ENCODE peak calls at places on chromosomes 5 and 9, in eight cellular contexts. Y is HTR-8/SVneo, Q is fibroblast of lung, A is non-pigmented ciliary epithelial cell, R is amniotic stem cell, P is ACHN, K is NCI-H2081, T is BJ. G is an unnamed sample.

GRCh38 chr9:132898043-132898442 is 19.3 kb downstream of the SPACA9 start:
- DNase-seq in Y (no peak), Q (no peak), A (no peak), R (no peak), P (no peak), K (no peak), T (no peak), G (no peak)

GRCh38 chr5:174995827-174996226 is 271.4 kb downstream of the MSX2 start:
- DNase-seq in Y (no peak), Q (no peak), A (no peak), R (no peak), P (no peak), K (no peak), T (no peak), G (no peak)

GRCh38 chr5:173823274-173823644 is 64.9 kb upstream of the CPEB4 start:
- DNase-seq in Y (no peak), Q (no peak), A (no peak), R (no peak), P (no peak), K (no peak), T (no peak), G (no peak)

GRCh38 chr9:127495884-127496555 is 44.7 kb downstream of the LRSAM1 start:
- DNase-seq in Y (no peak), Q (no peak), A (no peak), R (no peak), P (no peak), K (no peak), T (no peak), G (no peak)

GRCh38 chr9:33239922-33240321 is at the start of gene SPINK4:
- DNase-seq in Y (no peak), Q (peak), A (no peak), R (no peak), P (no peak), K (no peak), T (no peak), G (no peak)

GRCh38 chr5:123813937-123814624 is 302.1 kb downstream of the CSNK1G3 start:
- DNase-seq in Y (peak), Q (peak), A (no peak), R (peak), P (no peak), K (peak), T (peak), G (no peak)

GRCh38 chr5:107670927-107671741 is at the start of gene EFNA5:
- DNase-seq in Y (peak), Q (peak), A (no peak), R (no peak), P (peak), K (peak), T (no peak), G (peak)

GRCh38 chr5:173581408-173582197 is 34.8 kb downstream of the BOD1 start:
- DNase-seq in Y (peak), Q (peak), A (no peak), R (no peak), P (peak), K (no peak), T (no peak), G (peak)

GRCh38 chr5:113336975-113337374 is 97.8 kb downstream of the TSSK1B start:
- DNase-seq in Y (peak), Q (peak), A (no peak), R (peak), P (peak), K (no peak), T (no peak), G (no peak)

GRCh38 chr9:14301582-14301981 is 12.4 kb downstream of the NFIB start:
- DNase-seq in Y (no peak), Q (no peak), A (no peak), R (no peak), P (no peak), K (no peak), T (no peak), G (no peak)

GRCh38 chr5:60842859-60843692 is 993 bp downstream of the ELOVL7 start:
- DNase-seq in Y (peak), Q (peak), A (no peak), R (no peak), P (peak), K (no peak), T (no peak), G (peak)

GRCh38 chr9:134099123-134099761 is 31.4 kb upstream of the BRD3 start:
- DNase-seq in Y (peak), Q (peak), A (no peak), R (no peak), P (peak), K (peak), T (no peak), G (no peak)

GRCh38 chr5:1069720-1070088 is 42.2 kb downstream of the SLC12A7 start:
- DNase-seq in Y (no peak), Q (no peak), A (no peak), R (no peak), P (no peak), K (no peak), T (no peak), G (no peak)

GRCh38 chr9:71783120-71783523 is 14.8 kb upstream of the CEMIP2 start:
- DNase-seq in Y (no peak), Q (no peak), A (no peak), R (no peak), P (no peak), K (peak), T (no peak), G (no peak)

GRCh38 chr9:19229725-19230355 is 653 bp upstream of the DENND4C start:
- DNase-seq in Y (peak), Q (no peak), A (no peak), R (no peak), P (peak), K (peak), T (no peak), G (peak)

GRCh38 chr9:13675638-13676000 is 396.1 kb upstream of the MPDZ start:
- DNase-seq in Y (no peak), Q (no peak), A (no peak), R (no peak), P (no peak), K (no peak), T (no peak), G (no peak)

GRCh38 chr9:92682269-92682668 is 12.3 kb upstream of the IPPK start:
- DNase-seq in Y (no peak), Q (no peak), A (no peak), R (no peak), P (no peak), K (no peak), T (no peak), G (no peak)

GRCh38 chr9:108475813-108476212 is 380.0 kb downstream of the ACTL7B start:
- DNase-seq in Y (no peak), Q (no peak), A (no peak), R (no peak), P (no peak), K (no peak), T (no peak), G (no peak)

GRCh38 chr5:143454936-143455516 is 51.5 kb upstream of the NR3C1 start:
- DNase-seq in Y (no peak), Q (no peak), A (no peak), R (no peak), P (no peak), K (no peak), T (no peak), G (no peak)

GRCh38 chr5:100026601-100027000 is 508.6 kb upstream of the FAM174A start:
- DNase-seq in Y (no peak), Q (peak), A (no peak), R (no peak), P (no peak), K (no peak), T (no peak), G (no peak)

GRCh38 chr5:74766348-74766886 is 500 bp downstream of the GFM2 start:
- DNase-seq in Y (peak), Q (peak), A (no peak), R (peak), P (no peak), K (peak), T (no peak), G (no peak)

GRCh38 chr9:114594136-114594535 is 6.6 kb downstream of the ATP6V1G1 start:
- DNase-seq in Y (no peak), Q (no peak), A (no peak), R (no peak), P (no peak), K (no peak), T (no peak), G (no peak)

GRCh38 chr5:947626-948471 is 55.2 kb downstream of the TRIP13 start:
- DNase-seq in Y (no peak), Q (no peak), A (no peak), R (no peak), P (peak), K (no peak), T (no peak), G (no peak)

GRCh38 chr9:76045217-76045616 is 154.7 kb downstream of the PCSK5 start:
- DNase-seq in Y (no peak), Q (no peak), A (no peak), R (no peak), P (no peak), K (no peak), T (no peak), G (no peak)

GRCh38 chr9:3224931-3225330 is 300.9 kb downstream of the RFX3 start:
- DNase-seq in Y (no peak), Q (no peak), A (no peak), R (no peak), P (no peak), K (no peak), T (no peak), G (no peak)

GRCh38 chr5:36985387-36985786 is 108.8 kb downstream of the NIPBL start:
- DNase-seq in Y (no peak), Q (peak), A (peak), R (no peak), P (no peak), K (no peak), T (no peak), G (no peak)

GRCh38 chr9:113403651-113404050 is 2.6 kb upstream of the ALAD start:
- DNase-seq in Y (no peak), Q (no peak), A (no peak), R (no peak), P (no peak), K (no peak), T (no peak), G (no peak)

GRCh38 chr9:69637801-69638200 is 34.4 kb downstream of the APBA1 start:
- DNase-seq in Y (no peak), Q (peak), A (peak), R (peak), P (no peak), K (no peak), T (peak), G (no peak)

GRCh38 chr5:126055348-126055729 is 367.9 kb upstream of the GRAMD2B start:
- DNase-seq in Y (no peak), Q (no peak), A (no peak), R (no peak), P (no peak), K (peak), T (no peak), G (no peak)

GRCh38 chr9:111197251-111197650 is 132.8 kb downstream of the OR2K2 start:
- DNase-seq in Y (no peak), Q (no peak), A (no peak), R (no peak), P (no peak), K (no peak), T (no peak), G (no peak)

GRCh38 chr5:106397700-106398099 is 1273.0 kb downstream of the EFNA5 start:
- DNase-seq in Y (peak), Q (peak), A (peak), R (peak), P (peak), K (no peak), T (peak), G (no peak)

GRCh38 chr5:139893873-139894272 is 98.3 kb downstream of the PSD2 start:
- DNase-seq in Y (no peak), Q (no peak), A (no peak), R (no peak), P (no peak), K (no peak), T (no peak), G (no peak)

GRCh38 chr5:132662004-132662401 is 4.0 kb downstream of the IL13 start:
- DNase-seq in Y (no peak), Q (no peak), A (no peak), R (no peak), P (no peak), K (no peak), T (no peak), G (no peak)

GRCh38 chr9:137757613-137758029 is 120.0 kb upstream of the CACNA1B start:
- DNase-seq in Y (peak), Q (peak), A (peak), R (peak), P (peak), K (no peak), T (peak), G (no peak)

GRCh38 chr5:149407331-149408251 is 28.5 kb upstream of the IL17B start:
- DNase-seq in Y (no peak), Q (no peak), A (no peak), R (no peak), P (no peak), K (no peak), T (no peak), G (no peak)

G was measured in mesothelial cell of epicardium.